ENCODE peak calls at places on chromosome X, in six cellular contexts. E is GM13977; T is glutamatergic neuron; G is CD4-positive, alpha-beta T cell; F is tibial nerve; O is WTC11. W is an unnamed sample.
A peak's percentile ranks its signal among the peaks of the same experiment; 100 is the strongest.

GRCh38 chrX:13055486-13055885 is 11.1 kb upstream of the FAM9C start:
- DNase-seq in E (no peak), T (no peak), G (no peak), F (no peak), O (no peak), W (no peak)

GRCh38 chrX:13428055-13428786 is 108.4 kb upstream of the ATXN3L start:
- DNase-seq in E (peak; percentile 18), T (no peak), G (no peak), F (no peak), O (peak; percentile 12), W (no peak)

GRCh38 chrX:132090370-132091152 is 37.3 kb downstream of the FRMD7 start:
- DNase-seq in E (no peak), T (no peak), G (no peak), F (no peak), O (no peak), W (no peak)

GRCh38 chrX:29359276-29359675 is 772.0 kb downstream of the IL1RAPL1 start:
- DNase-seq in E (no peak), T (no peak), G (no peak), F (no peak), O (no peak), W (no peak)

GRCh38 chrX:1895583-1895982 is 280.7 kb downstream of the ASMT start:
- DNase-seq in E (no peak), T (no peak), G (no peak), F (no peak), O (no peak), W (no peak)

GRCh38 chrX:13825178-13825762 is 8.4 kb upstream of the GPM6B start:
- DNase-seq in E (no peak), T (no peak), G (no peak), F (no peak), O (no peak), W (no peak)

GRCh38 chrX:15359701-15360100 is 24.4 kb upstream of the PIGA start:
- DNase-seq in E (no peak), T (no peak), G (no peak), F (no peak), O (no peak), W (no peak)

GRCh38 chrX:65522739-65523372 is 11.7 kb downstream of the LAS1L start:
- DNase-seq in E (no peak), T (no peak), G (no peak), F (no peak), O (no peak), W (no peak)

GRCh38 chrX:151899622-151900021 is 13.1 kb upstream of the MAGEA4 start:
- DNase-seq in E (no peak), T (no peak), G (no peak), F (no peak), O (no peak), W (no peak)

GRCh38 chrX:139532834-139533233 is 2.3 kb downstream of the F9 start:
- DNase-seq in E (no peak), T (no peak), G (no peak), F (no peak), O (no peak), W (no peak)

GRCh38 chrX:48696301-48697181 is at the start of gene SUV39H1:
- DNase-seq in E (peak; percentile 96), T (peak; percentile 85), G (peak; percentile 84), F (peak; percentile 76), O (peak; percentile 77), W (peak; percentile 87)

GRCh38 chrX:79413009-79413408 is 45.9 kb upstream of the ITM2A start:
- DNase-seq in E (peak; percentile 13), T (no peak), G (no peak), F (no peak), O (no peak), W (no peak)

GRCh38 chrX:65679071-65679540 is 11.7 kb downstream of the MSN start:
- DNase-seq in E (no peak), T (no peak), G (no peak), F (no peak), O (no peak), W (no peak)

GRCh38 chrX:74147439-74147838 is 156.5 kb upstream of the ZCCHC13 start:
- DNase-seq in E (no peak), T (no peak), G (no peak), F (no peak), O (no peak), W (no peak)

GRCh38 chrX:14030248-14030592 is 528 bp upstream of the GEMIN8 start:
- DNase-seq in E (no peak), T (no peak), G (no peak), F (no peak), O (no peak), W (no peak)

GRCh38 chrX:150602296-150602695 is 33.9 kb downstream of the MTM1 start:
- DNase-seq in E (no peak), T (no peak), G (no peak), F (no peak), O (no peak), W (no peak)

DNA sequence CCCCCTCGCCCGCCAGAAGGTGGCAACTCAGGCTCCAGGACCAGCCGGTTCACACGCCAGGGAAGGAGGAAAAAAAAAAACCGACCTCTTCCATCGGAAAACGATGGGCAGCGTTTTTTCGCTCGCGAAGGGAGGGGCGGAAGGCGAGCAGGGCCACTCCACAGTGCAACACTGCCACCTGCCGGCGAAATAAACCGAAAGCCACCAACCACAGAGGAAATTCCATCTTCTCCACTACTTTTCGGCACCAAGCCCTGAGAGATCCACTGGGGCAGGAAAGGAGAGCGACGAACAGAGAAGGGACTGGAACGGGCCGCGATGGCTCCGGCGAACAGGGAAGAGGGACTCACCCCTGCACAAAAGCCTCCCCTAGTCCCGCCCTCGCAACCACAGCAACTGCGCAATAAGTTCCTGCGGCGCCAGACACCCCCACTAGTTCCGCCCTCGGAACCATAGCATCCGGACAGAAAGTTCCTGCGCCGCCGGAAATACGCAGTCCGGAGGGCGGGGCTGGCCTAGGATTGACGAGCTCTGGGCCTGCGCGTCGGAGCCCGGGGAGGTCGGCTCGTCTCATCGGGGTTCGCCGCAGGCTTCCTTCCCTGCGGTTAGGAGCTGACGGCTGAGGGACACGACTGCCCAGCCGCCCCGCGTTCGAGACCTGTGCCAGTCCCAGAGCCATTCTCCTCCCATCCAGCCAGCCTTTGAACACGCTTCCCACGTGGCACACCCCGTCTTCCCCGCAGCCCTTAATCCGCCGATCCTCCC is 23.4 kb downstream of the FAM156A start:
- DNase-seq in E (peak; percentile 91), T (peak; percentile 84), G (peak; percentile 93), F (peak; percentile 81), O (peak; percentile 83), W (peak; percentile 91)
- TF ChIP-seq CTCF in E (peak; percentile 93), T (peak; percentile 89), G (peak; percentile 72), F (peak; percentile 100), O (peak; percentile 64), W (peak; percentile 80)

GRCh38 chrX:7147978-7148824 is at the start of gene PUDP:
- DNase-seq in E (peak; percentile 98), T (peak; percentile 86), G (peak; percentile 92), F (peak; percentile 54), O (peak; percentile 79), W (peak; percentile 78)
- TF ChIP-seq CTCF in E (peak; percentile 27), T (no peak), G (no peak), F (peak; percentile 63), O (no peak), W (no peak)

GRCh38 chrX:122591546-122591945 is 592.5 kb upstream of the GRIA3 start:
- DNase-seq in E (no peak), T (no peak), G (no peak), F (no peak), O (no peak), W (no peak)
- TF ChIP-seq CTCF in E (no peak), T (peak; percentile 18), G (no peak), F (no peak), O (no peak), W (no peak)

GRCh38 chrX:47568656-47569295 is 7.8 kb downstream of the ARAF start:
- DNase-seq in E (no peak), T (no peak), G (peak; percentile 27), F (no peak), O (peak; percentile 39), W (no peak)
- TF ChIP-seq CTCF in E (peak; percentile 34), T (peak; percentile 35), G (peak; percentile 37), F (peak; percentile 23), O (peak; percentile 63), W (peak; percentile 63)

DNA sequence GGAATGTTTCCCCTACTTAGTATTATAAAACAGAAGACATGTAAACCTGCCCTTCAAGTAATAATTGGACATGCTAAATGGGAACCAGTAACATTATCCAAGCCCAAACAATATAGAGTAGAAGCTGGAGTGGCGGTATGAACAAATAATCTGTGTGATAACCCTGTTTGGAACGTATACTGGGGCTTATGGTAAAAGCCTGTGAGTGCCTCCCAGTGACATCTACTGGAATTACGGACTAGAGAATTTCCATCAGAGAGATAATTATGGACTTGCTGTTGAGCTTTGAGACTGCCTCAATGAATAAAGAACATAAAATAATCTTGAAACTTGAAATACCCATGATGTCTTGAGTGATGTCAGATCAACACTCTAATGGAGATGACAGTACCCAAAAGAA is 406.3 kb upstream of the GRIA3 start:
- DNase-seq in E (no peak), T (no peak), G (no peak), F (no peak), O (no peak), W (no peak)
- TF ChIP-seq CTCF in E (no peak), T (no peak), G (no peak), F (no peak), O (no peak), W (no peak)

GRCh38 chrX:10453945-10454344 is 166.4 kb downstream of the MID1 start:
- DNase-seq in E (no peak), T (no peak), G (no peak), F (no peak), O (no peak), W (no peak)
- TF ChIP-seq CTCF in E (no peak), T (no peak), G (no peak), F (no peak), O (no peak), W (no peak)

W was measured in CD14-positive monocyte.